ENCODE peak calls at places on chromosomes 2 and 18, in eight cellular contexts. K is A549, E is K562, P is ovary, Q is H1, F is transverse colon, M is sigmoid colon, S is SK-N-SH. W is an unnamed sample.

GRCh38 chr2:11558206-11558886 is 24.5 kb downstream of the GREB1 start:
- DNase-seq in K (no peak), E (no peak), F (no peak), S (peak), M (no peak), Q (no peak), P (peak), W (peak)

GRCh38 chr2:150485871-150486538 is 1.5 kb downstream of the RND3 start:
- DNase-seq in P (peak), S (peak), F (peak), Q (peak), M (peak), K (peak), E (no peak), W (peak)

GRCh38 chr2:105177546-105178254 is 63.8 kb upstream of the GPR45 start:
- DNase-seq in M (no peak), K (no peak), P (no peak), S (no peak), Q (no peak), F (no peak), E (no peak), W (no peak)

GRCh38 chr2:109715302-109715937 is 78.7 kb upstream of the RGPD5 start:
- DNase-seq in M (peak), E (peak), P (no peak), S (no peak), Q (no peak), F (peak), K (peak), W (peak)

GRCh38 chr2:112972423-112973086 is 5.3 kb upstream of the IL36G start:
- DNase-seq in F (no peak), M (no peak), P (no peak), S (no peak), Q (no peak), E (no peak), K (no peak), W (no peak)

GRCh38 chr2:55302241-55302640 is 33.2 kb upstream of the MTIF2 start:
- DNase-seq in E (no peak), Q (no peak), M (no peak), K (no peak), F (no peak), P (no peak), S (no peak), W (no peak)

GRCh38 chr2:106257135-106257534 is 63.0 kb upstream of the UXS1 start:
- DNase-seq in F (no peak), K (no peak), E (no peak), S (no peak), M (no peak), P (no peak), Q (no peak), W (no peak)

GRCh38 chr2:133607679-133608078 is 39.4 kb upstream of the NCKAP5 start:
- DNase-seq in K (no peak), F (no peak), P (no peak), Q (no peak), S (no peak), M (no peak), E (no peak), W (no peak)

GRCh38 chr2:79114797-79115494 is 5.3 kb upstream of the REG1A start:
- DNase-seq in K (no peak), Q (no peak), P (no peak), S (no peak), E (no peak), M (no peak), F (no peak), W (no peak)

GRCh38 chr18:1104265-1104792 is 199.7 kb downstream of the ADCYAP1 start:
- DNase-seq in Q (no peak), S (no peak), F (no peak), P (no peak), E (no peak), M (no peak), K (no peak), W (no peak)

GRCh38 chr18:1103567-1103966 is 198.9 kb downstream of the ADCYAP1 start:
- DNase-seq in M (no peak), K (no peak), S (no peak), P (no peak), E (no peak), Q (no peak), F (no peak), W (no peak)

DNA sequence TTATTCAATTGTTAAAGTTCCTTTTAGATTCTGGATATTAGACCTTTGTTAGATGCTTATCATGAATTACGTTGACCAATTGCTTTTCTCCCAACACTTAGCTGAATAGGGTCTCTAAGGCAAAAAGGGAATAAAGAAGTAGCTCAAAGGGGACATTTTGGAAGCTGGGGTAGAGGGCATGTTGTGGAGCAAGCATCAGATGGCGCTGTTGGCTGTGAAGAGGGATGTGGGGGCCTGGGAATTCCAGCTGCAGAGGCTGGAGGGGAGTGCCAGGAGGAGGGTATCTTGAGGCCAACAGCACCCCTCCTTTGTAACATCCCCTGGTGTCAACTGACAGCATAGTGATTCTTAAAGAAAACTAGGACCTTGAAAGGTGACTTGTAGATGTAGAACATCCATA is 198.2 kb downstream of the ADCYAP1 start:
- DNase-seq in Q (no peak), K (no peak), M (no peak), S (no peak), F (no peak), E (no peak), P (no peak), W (no peak)
- TF ChIP-seq CTCF in Q (peak), K (no peak), M (no peak), S (no peak), F (no peak), E (no peak), P (no peak), W (no peak)

DNA sequence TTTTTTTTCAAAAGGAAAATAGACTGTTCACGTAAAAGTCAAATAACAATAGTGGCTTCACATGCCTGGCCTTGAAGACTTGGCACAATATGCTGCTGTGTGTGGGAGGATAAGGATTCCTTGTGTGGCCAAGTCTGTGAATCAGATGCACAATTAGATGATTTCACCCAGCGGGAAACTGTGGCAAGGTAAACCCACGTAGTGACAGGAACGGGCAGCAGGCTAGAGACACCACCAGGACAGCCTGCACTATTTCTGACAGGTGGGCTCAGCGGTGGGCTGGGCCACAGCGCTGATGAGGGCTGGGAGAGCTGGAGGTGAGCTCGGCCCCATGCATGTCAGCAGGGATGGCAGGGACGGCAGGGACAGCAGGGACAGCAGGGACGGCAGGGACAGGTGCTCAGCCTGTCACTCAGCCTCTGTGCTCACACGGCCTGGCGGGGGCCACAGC is 21.6 kb downstream of the SNORC start:
- DNase-seq in P (no peak), K (no peak), F (no peak), S (no peak), Q (no peak), M (no peak), E (no peak), W (peak)
- TF ChIP-seq EP300 in P (no peak), K (no peak), F (no peak), S (no peak), Q (no peak), M (no peak), E (no peak), W (no peak)

DNA sequence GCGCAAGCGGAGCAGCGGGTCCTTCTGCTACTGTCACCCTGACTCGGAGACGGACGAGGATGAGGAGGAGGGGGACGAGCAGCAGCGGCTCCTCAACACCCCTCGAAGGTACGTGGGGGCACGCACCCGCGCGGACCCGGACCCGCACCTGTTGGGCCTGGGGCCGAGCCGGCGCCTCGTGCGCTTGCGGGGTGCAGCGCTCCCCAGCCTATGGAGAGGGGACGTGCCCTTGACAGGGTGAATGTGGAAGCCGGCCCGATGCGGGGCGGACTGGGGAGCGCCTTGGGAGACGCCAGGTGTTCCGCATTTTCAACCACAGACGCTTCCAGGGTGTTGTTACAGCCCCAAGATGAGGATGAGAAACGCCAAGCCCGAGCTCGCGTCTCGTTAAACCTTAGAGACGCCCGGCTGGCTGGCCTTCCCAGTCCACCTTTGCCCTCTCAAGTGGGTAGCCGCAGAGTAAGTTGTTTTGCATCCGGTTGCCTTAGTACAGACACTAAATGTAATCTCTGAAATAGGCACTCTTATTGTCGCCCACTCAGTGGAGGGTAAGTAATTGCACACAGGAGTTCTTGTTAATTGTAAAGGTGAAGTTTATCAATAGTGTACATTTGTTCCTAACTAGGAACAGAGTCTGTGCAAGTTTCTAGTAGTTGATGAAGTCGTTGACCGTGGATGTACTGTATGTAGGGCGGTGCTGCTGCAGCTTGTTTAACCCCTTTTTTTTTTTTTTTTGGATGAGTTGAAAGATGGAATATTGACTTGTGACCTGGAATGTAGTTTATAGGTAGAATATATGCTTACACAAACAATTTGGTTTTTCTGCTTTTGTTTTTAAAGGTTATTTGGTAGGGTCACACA is 815 bp downstream of the GMCL1 start:
- DNase-seq in P (no peak), Q (peak), M (no peak), F (peak), S (peak), K (peak), E (peak), W (peak)
- H3K4me3 ChIP-seq in P (peak), Q (peak), M (peak), F (peak), S (peak), K (peak), E (peak), W (peak)

DNA sequence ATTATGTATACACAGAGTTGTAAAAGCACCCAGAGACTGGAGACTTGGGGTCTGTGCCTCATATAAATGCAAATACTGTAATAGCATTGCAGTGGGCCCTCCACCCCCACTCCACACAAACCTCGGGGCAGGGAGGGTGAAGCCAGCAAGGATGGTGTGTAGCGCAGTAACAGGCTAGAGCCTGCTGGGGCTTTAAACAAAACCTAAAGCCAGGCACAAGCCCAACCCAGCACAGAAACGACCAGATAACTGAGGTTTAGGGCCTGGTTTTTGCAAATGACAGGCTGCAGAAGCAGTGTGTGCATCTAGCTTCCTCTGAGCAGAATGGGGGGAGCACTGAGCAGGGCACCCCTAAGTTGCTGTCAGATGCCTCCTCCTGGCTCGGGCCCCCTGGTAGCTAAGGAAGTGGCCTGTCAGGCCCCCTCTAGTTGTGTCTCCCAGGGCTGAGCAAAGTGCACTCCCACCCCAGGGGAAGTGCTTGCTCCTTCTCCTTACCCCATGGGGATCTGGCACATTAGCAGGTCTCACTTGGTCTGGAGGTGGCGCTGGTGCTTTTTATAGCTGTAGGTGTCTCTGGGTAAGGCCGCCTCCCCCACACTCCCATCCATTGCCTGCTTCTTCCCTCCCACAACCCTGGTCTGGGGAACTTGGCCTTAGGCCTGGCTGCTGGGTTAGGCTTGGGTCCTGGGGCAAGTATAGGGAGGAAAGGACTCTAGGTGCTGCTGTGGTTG is 135.1 kb downstream of the CELF4 start:
- DNase-seq in Q (peak), E (peak), K (peak), F (no peak), P (no peak), S (peak), M (no peak), W (no peak)
- TF ChIP-seq CTCF in Q (peak), E (no peak), K (no peak), F (no peak), P (no peak), S (no peak), M (no peak), W (no peak)

W was measured in suprapubic skin.